ENCODE peak calls at places on chromosomes 12 and 14, in six cellular contexts. P is vagina, U is mesendoderm, B is sigmoid colon, X is AG04450, G is right atrium auricular region. Z is an unnamed sample. For H3K27me3, the result is how much of the 10 kb centered on the place peaks cover.

GRCh38 chr14:34340226-34340625 is 121.8 kb downstream of the SPTSSA start:
- DNase-seq in B (no peak), P (no peak), U (no peak), G (no peak), X (no peak), Z (no peak)

GRCh38 chr12:72511906-72512305 is 239.7 kb downstream of the TRHDE start:
- DNase-seq in U (peak), B (no peak), G (no peak), X (peak), P (no peak), Z (no peak)

GRCh38 chr14:29709490-29709889 is 218.2 kb downstream of the PRKD1 start:
- DNase-seq in B (no peak), X (no peak), G (no peak), U (peak), P (no peak), Z (no peak)

GRCh38 chr14:61280526-61281185 is 482 bp downstream of the TMEM30B start:
- DNase-seq in P (peak), X (no peak), B (no peak), G (peak), U (peak), Z (no peak)

GRCh38 chr14:51395361-51395849 is 155.4 kb downstream of the TMX1 start:
- DNase-seq in U (peak), G (no peak), X (peak), B (peak), P (peak), Z (peak)

GRCh38 chr12:23771230-23771949 is 178.1 kb downstream of the SOX5 start:
- DNase-seq in U (no peak), B (peak), X (no peak), P (no peak), G (peak), Z (peak)

GRCh38 chr12:6041891-6042290 is 82.6 kb downstream of the VWF start:
- DNase-seq in X (no peak), G (no peak), P (no peak), B (no peak), U (no peak), Z (no peak)

GRCh38 chr12:5626146-5626545 is 194.2 kb downstream of the NTF3 start:
- DNase-seq in X (no peak), U (no peak), G (no peak), B (no peak), P (no peak), Z (no peak)

DNA sequence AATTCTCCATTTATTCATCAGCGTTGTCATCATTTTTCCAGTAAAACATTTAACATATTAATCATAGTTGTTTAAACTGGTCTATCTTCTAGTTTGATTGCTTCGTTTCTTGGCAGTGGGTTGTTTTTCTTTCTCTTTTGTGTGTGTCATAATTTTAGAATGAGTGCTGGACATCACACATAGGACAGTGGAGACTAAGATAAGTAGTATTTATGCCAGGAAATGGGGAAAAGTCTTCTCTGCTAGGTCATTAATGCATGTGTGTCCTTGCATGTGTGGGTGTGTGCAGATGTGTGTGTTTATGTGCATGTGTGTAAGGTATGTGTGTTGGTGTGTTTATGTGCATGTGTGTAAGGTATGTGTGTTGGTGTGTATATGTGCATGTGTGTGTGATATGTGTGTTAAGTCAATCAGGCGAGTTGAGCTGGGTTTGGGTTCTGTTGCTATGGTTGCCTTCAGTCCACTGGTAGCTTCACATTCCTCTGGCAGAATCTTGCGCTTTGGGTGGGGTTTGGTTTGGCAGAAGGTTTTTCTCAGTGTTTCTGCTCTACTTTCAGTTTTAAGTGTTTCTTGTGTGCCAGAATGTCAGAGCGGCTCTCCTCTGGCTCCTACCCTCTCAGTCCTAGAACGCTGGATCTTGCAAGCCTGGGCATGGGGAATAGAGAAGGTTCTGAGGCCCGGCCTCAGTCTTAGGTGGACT is 7.8 kb upstream of the ADGRD1 start:
- DNase-seq in U (no peak), B (no peak), P (peak), X (no peak), G (no peak), Z (peak)
- H3K4me3 ChIP-seq in U (no peak), B (no peak), P (no peak), X (no peak), G (no peak), Z (no peak)

GRCh38 chr14:100080206-100080605 is 15.0 kb downstream of the EVL start:
- DNase-seq in X (no peak), P (peak), B (no peak), G (no peak), U (no peak), Z (no peak)

GRCh38 chr14:100084591-100084990 is 19.4 kb downstream of the EVL start:
- DNase-seq in X (no peak), B (no peak), G (no peak), U (no peak), P (no peak), Z (no peak)

GRCh38 chr14:100083706-100084105 is 18.5 kb downstream of the EVL start:
- DNase-seq in B (no peak), U (no peak), X (no peak), G (no peak), P (no peak), Z (no peak)

GRCh38 chr14:100081997-100082625 is 16.9 kb downstream of the EVL start:
- DNase-seq in U (no peak), X (no peak), G (no peak), B (no peak), P (peak), Z (no peak)

GRCh38 chr14:100082723-100083122 is 17.5 kb downstream of the EVL start:
- DNase-seq in U (no peak), B (no peak), P (no peak), G (no peak), X (no peak), Z (no peak)
- H3K27me3 ChIP-seq in U (under half), B (under half), P (under half), G (under half), X (under half), Z (under half)

GRCh38 chr12:115160290-115161108 is 476.5 kb upstream of the TBX3 start:
- DNase-seq in B (no peak), X (no peak), U (no peak), G (no peak), P (no peak), Z (no peak)

GRCh38 chr12:115158816-115159215 is 474.8 kb upstream of the TBX3 start:
- DNase-seq in G (no peak), P (no peak), B (no peak), X (no peak), U (peak), Z (no peak)

GRCh38 chr12:115166698-115167315 is 482.8 kb upstream of the TBX3 start:
- DNase-seq in G (no peak), U (peak), X (peak), B (no peak), P (no peak), Z (no peak)

DNA sequence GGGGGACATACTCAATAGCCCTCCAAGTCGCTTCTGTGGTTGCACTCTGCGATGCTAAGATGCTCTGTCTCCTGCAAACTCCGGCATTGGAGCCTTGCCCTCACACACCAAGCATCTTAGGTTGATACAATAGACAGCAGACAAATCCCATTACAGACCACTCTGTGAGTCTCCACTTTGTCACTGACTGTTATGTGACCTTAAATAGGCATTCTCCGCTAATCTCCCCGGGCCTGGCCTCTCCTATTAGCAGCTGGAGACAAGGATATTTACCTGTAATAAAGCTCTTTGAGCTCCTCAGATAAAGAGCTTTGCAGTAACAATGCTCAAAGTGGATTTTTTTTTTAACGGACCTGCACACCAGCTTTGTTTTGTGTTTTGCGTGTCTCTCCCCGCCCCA is 479.7 kb upstream of the TBX3 start:
- DNase-seq in U (peak), G (no peak), P (no peak), B (no peak), X (no peak), Z (no peak)
- H3K4me3 ChIP-seq in U (no peak), G (no peak), P (no peak), B (no peak), X (no peak), Z (no peak)

GRCh38 chr12:130322263-130322662 is 15.4 kb upstream of the PIWIL1 start:
- DNase-seq in U (no peak), P (no peak), X (no peak), G (no peak), B (no peak), Z (no peak)
- H3K27me3 ChIP-seq in U (under half), P (under half), X (under half), G (under half), B (under half), Z (under half)